ENCODE peak calls at places on chromosomes 6 and 20, in five cellular contexts. P is uterus; V is endothelial cell of umbilical vein; A is keratinocyte; C is CD8-positive, alpha-beta T cell. X is an unnamed sample. For H3K4me1, the result is how much of the 10 kb centered on the place peaks cover.

GRCh38 chr20:41428285-41428684 is 61.7 kb upstream of the EMILIN3 start:
- DNase-seq in A (peak), V (no peak), C (peak), P (no peak), X (no peak)

GRCh38 chr20:2692036-2692885 is at the start of gene EBF4:
- DNase-seq in V (peak), C (peak), A (no peak), P (peak), X (peak)

GRCh38 chr6:144725731-144726522 is 440.8 kb downstream of the UTRN start:
- DNase-seq in P (no peak), V (no peak), A (no peak), C (peak), X (no peak)

GRCh38 chr6:13328076-13328874 is at the start of gene TBC1D7:
- DNase-seq in P (peak), V (peak), C (peak), A (peak), X (peak)

GRCh38 chr6:1416820-1417219 is 27.4 kb downstream of the FOXF2 start:
- DNase-seq in V (no peak), A (no peak), C (no peak), P (no peak), X (no peak)

GRCh38 chr6:20447581-20448132 is 46.0 kb downstream of the E2F3 start:
- DNase-seq in P (no peak), C (no peak), V (no peak), A (no peak), X (no peak)

GRCh38 chr6:95946906-95947305 is 68.9 kb upstream of the FUT9 start:
- DNase-seq in V (no peak), A (no peak), C (no peak), P (no peak), X (no peak)

GRCh38 chr20:24809606-24810005 is 139.5 kb upstream of the CST7 start:
- DNase-seq in P (no peak), A (no peak), V (no peak), C (no peak), X (no peak)

GRCh38 chr6:81816387-81816786 is 63.9 kb upstream of the TENT5A start:
- DNase-seq in V (no peak), A (no peak), P (no peak), C (no peak), X (no peak)

GRCh38 chr20:11753155-11753554 is 164.5 kb upstream of the BTBD3 start:
- DNase-seq in P (no peak), A (no peak), V (no peak), C (no peak), X (no peak)

GRCh38 chr20:11890331-11891080 is 27.2 kb upstream of the BTBD3 start:
- DNase-seq in V (peak), P (peak), A (no peak), C (peak), X (peak)

GRCh38 chr6:11515773-11516172 is 21.8 kb upstream of the TMEM170B start:
- DNase-seq in V (no peak), C (no peak), A (no peak), P (no peak), X (no peak)

GRCh38 chr6:14384175-14384949 is 266.8 kb downstream of the CD83 start:
- DNase-seq in C (no peak), P (no peak), A (no peak), V (no peak), X (no peak)

GRCh38 chr20:39878321-39878720 is 810.7 kb downstream of the MAFB start:
- DNase-seq in C (no peak), P (no peak), A (no peak), V (no peak), X (no peak)

GRCh38 chr20:39877792-39878191 is 811.2 kb downstream of the MAFB start:
- DNase-seq in C (no peak), A (no peak), V (no peak), P (no peak), X (no peak)

GRCh38 chr20:39879296-39879695 is 809.7 kb downstream of the MAFB start:
- DNase-seq in C (no peak), A (no peak), P (no peak), V (no peak), X (no peak)

GRCh38 chr20:39878809-39879208 is 810.2 kb downstream of the MAFB start:
- DNase-seq in C (no peak), V (no peak), P (no peak), A (peak), X (no peak)

DNA sequence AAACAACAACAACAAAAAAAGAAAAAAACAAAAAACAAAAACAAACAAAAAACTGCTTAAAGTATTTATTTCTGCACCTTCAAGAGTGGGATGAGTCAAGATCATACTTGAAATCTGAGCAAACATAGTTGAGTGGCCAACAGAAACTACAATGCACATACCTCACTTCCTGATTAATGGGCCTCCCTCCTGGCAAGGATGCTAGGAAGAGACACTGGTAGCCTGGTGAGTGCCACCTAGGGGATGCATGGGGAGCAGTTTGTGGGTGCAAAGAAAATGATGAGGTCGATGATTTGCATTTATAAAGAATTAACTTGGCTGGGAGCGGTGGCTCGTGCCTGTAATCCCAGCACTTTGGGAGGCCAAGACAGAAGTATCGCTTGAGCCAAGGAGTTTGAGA is 808.1 kb downstream of the MAFB start:
- DNase-seq in A (no peak), P (no peak), V (peak), C (no peak), X (no peak)
- TF ChIP-seq CTCF in A (peak), P (no peak), V (no peak), C (no peak), X (no peak)

DNA sequence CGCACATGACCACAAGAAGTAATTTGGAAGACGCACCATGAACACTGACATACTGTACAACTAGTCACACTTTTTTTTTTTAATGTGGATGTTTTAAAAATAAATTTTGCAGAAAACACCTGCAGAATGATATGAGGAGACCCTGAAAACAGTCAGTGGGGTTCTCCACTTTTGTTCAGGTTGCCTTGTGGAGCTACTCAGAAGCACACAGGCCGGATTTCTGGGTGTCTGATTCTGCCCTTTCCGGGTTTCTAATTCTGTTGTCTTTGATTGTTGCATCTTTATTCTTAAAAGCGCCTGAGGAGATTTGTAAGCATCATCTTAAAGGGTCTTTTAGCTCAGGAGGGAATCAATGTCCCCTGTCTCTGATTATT is 74.5 kb downstream of the SSR1 start:
- DNase-seq in P (no peak), V (no peak), C (no peak), A (no peak), X (no peak)
- H3K4me1 ChIP-seq in P (under half), V (under half), C (under half), A (under half), X (under half)

GRCh38 chr6:108574457-108575149 is 13.9 kb downstream of the FOXO3 start:
- DNase-seq in V (no peak), A (no peak), P (no peak), C (no peak), X (no peak)

GRCh38 chr6:108578166-108578565 is 17.4 kb downstream of the FOXO3 start:
- DNase-seq in A (no peak), V (no peak), P (no peak), C (no peak), X (no peak)

GRCh38 chr6:108578595-108579038 is 17.9 kb downstream of the FOXO3 start:
- DNase-seq in P (no peak), C (no peak), A (no peak), V (no peak), X (no peak)

GRCh38 chr6:108576724-108577123 is 16.0 kb downstream of the FOXO3 start:
- DNase-seq in A (no peak), V (no peak), P (no peak), C (no peak), X (no peak)

DNA sequence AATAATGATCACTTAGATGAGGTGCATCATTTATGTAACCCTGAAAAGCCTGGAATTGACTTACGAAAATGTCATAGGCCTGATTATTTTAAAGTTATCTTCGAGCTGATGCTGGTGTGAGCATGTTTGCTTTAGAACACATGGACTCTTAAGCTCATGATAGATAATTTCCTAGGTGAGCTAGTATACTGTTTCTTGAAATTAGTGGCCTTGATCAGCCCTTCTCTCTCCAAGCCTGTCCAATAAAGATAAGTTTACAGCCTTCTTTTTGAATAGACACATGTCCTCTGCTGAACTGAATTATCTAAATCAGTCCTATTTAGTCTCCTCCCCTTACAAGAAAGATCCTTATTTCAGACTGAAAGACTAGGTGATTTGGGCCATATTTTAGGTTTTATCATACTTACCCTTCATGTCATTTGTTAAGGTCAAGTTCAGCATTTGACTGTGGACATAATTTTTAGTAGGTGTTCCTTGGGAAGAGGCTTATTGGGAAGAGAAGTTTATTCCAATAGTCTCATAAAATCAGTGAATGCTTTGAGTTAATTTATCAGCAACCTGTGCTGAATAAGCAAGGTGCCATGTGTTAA is 15.3 kb downstream of the FOXO3 start:
- DNase-seq in V (no peak), A (no peak), C (no peak), P (no peak), X (no peak)
- H3K27ac ChIP-seq in V (no peak), A (no peak), C (no peak), P (peak), X (peak)

GRCh38 chr20:37786043-37786442 is 92.2 kb downstream of the CTNNBL1 start:
- DNase-seq in V (no peak), C (no peak), P (no peak), A (no peak), X (no peak)

GRCh38 chr20:37777556-37777955 is 83.7 kb downstream of the CTNNBL1 start:
- DNase-seq in A (no peak), P (no peak), C (no peak), V (peak), X (no peak)

GRCh38 chr20:37777012-37777411 is 83.2 kb downstream of the CTNNBL1 start:
- DNase-seq in P (no peak), A (no peak), V (no peak), C (no peak), X (no peak)

GRCh38 chr20:37776049-37776448 is 82.2 kb downstream of the CTNNBL1 start:
- DNase-seq in P (no peak), V (no peak), A (no peak), C (no peak), X (no peak)

DNA sequence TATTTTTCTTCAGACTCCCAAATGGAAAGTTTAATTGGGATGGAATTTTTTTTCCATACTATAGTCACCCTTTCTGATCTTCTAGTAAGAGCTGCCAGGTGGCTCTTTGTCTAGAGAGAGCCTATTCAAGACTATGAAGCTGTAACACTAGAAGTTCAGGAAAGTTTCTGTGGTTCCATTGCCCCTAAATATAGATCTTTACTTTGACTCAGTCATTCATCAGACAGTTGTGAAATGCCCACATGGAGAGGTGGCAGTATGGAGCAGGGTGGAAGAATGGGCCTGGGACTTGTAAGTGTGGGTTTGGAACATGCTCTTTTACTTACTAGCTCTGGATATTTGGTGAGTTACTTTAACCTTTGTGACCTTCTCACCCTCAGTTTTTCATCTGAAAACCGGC is 87.8 kb downstream of the CTNNBL1 start:
- DNase-seq in P (no peak), V (no peak), A (no peak), C (no peak), X (no peak)
- TF ChIP-seq CTCF in P (no peak), V (no peak), A (no peak), C (no peak), X (no peak)

GRCh38 chr6:129753422-129753821 is 43.4 kb upstream of the ARHGAP18 start:
- DNase-seq in V (no peak), A (no peak), C (no peak), P (no peak), X (no peak)
- H3K4me1 ChIP-seq in V (under half), A (under half), C (under half), P (under half), X (under half)

GRCh38 chr20:46240881-46241280 is 67.4 kb downstream of the CDH22 start:
- DNase-seq in C (no peak), P (no peak), V (no peak), A (no peak), X (no peak)
- H3K27ac ChIP-seq in C (no peak), P (no peak), V (no peak), A (no peak), X (no peak)

X was measured in right atrium auricular region.